ENCODE peak calls at places on chromosomes 5 and 9, in four cellular contexts. Q is fibroblast of mammary gland; J is left ventricle myocardium inferior; G is activated CD8-positive, alpha-beta T cell treated with anti-CD3 and anti-CD28 coated beads for 36 hours. H is an unnamed sample.

GRCh38 chr9:21993893-21994525 is at the start of gene CDKN2A:
- DNase-seq in Q (no peak), J (no peak), G (peak; percentile 59), H (peak; percentile 59)

GRCh38 chr5:66415208-66415607 is 181.0 kb upstream of the MAST4 start:
- DNase-seq in Q (peak; percentile 15), J (no peak), G (no peak), H (peak; percentile 77)

GRCh38 chr5:43121565-43122484 is 1.1 kb downstream of the ZNF131 start:
- DNase-seq in Q (peak; percentile 76), J (no peak), G (peak; percentile 25), H (peak; percentile 62)

GRCh38 chr9:84694248-84694647 is 24.7 kb downstream of the NTRK2 start:
- DNase-seq in Q (no peak), J (no peak), G (no peak), H (no peak)

GRCh38 chr9:5231212-5231611 is at the start of gene INSL4:
- DNase-seq in Q (peak; percentile 36), J (no peak), G (no peak), H (no peak)

GRCh38 chr5:60668715-60669304 is 31.2 kb downstream of the DEPDC1B start:
- DNase-seq in Q (peak; percentile 56), J (no peak), G (no peak), H (peak; percentile 68)

GRCh38 chr9:123033352-123033751 is at the start of gene GPR21:
- DNase-seq in Q (no peak), J (no peak), G (no peak), H (no peak)

GRCh38 chr5:142508027-142508426 is 177.9 kb downstream of the FGF1 start:
- DNase-seq in Q (no peak), J (no peak), G (no peak), H (no peak)

GRCh38 chr9:26725573-26725972 is 167.0 kb downstream of the CAAP1 start:
- DNase-seq in Q (peak; percentile 77), J (no peak), G (no peak), H (no peak)

GRCh38 chr9:19479874-19480273 is 71.1 kb downstream of the ACER2 start:
- DNase-seq in Q (no peak), J (no peak), G (no peak), H (no peak)

GRCh38 chr5:1542755-1543154 is 19.0 kb upstream of the LPCAT1 start:
- DNase-seq in Q (peak; percentile 79), J (no peak), G (no peak), H (peak; percentile 89)

GRCh38 chr9:38066907-38067610 is 2.0 kb downstream of the SHB start:
- DNase-seq in Q (no peak), J (peak; percentile 53), G (peak; percentile 28), H (peak; percentile 42)

GRCh38 chr5:59956130-59956773 is 62.7 kb upstream of the PDE4D start:
- DNase-seq in Q (no peak), J (no peak), G (no peak), H (no peak)

GRCh38 chr5:168301593-168302388 is 10.3 kb downstream of the WWC1 start:
- DNase-seq in Q (no peak), J (no peak), G (no peak), H (no peak)

GRCh38 chr9:135790356-135790755 is 88.4 kb downstream of the KCNT1 start:
- DNase-seq in Q (no peak), J (no peak), G (no peak), H (no peak)

GRCh38 chr5:126680215-126680817 is 79.6 kb downstream of the PHAX start:
- DNase-seq in Q (peak; percentile 57), J (no peak), G (no peak), H (peak; percentile 42)

GRCh38 chr9:1837453-1838084 is 177.6 kb upstream of the SMARCA2 start:
- DNase-seq in Q (peak; percentile 44), J (no peak), G (peak; percentile 34), H (peak; percentile 18)

GRCh38 chr9:123282343-123283047 is 14.1 kb upstream of the STRBP start:
- DNase-seq in Q (peak; percentile 4), J (peak; percentile 68), G (no peak), H (peak; percentile 20)

GRCh38 chr9:16883586-16883985 is 13.1 kb upstream of the BNC2 start:
- DNase-seq in Q (no peak), J (no peak), G (no peak), H (peak; percentile 42)

GRCh38 chr9:134766587-134766986 is 114.0 kb upstream of the FCN2 start:
- DNase-seq in Q (no peak), J (no peak), G (no peak), H (no peak)

GRCh38 chr9:121288874-121289553 is 21.1 kb downstream of the GSN start:
- DNase-seq in Q (no peak), J (peak; percentile 81), G (no peak), H (peak; percentile 92)

GRCh38 chr5:147504001-147504400 is 5.9 kb downstream of the DPYSL3 start:
- DNase-seq in Q (peak; percentile 96), J (peak; percentile 17), G (no peak), H (peak; percentile 88)

GRCh38 chr9:121700165-121700830 is 48.9 kb downstream of the DAB2IP start:
- DNase-seq in Q (peak; percentile 48), J (peak; percentile 72), G (peak; percentile 37), H (peak; percentile 48)

GRCh38 chr9:87157366-87158031 is 210.2 kb upstream of the GAS1 start:
- DNase-seq in Q (no peak), J (no peak), G (no peak), H (no peak)

GRCh38 chr5:154260224-154260859 is 69.8 kb downstream of the GALNT10 start:
- DNase-seq in Q (no peak), J (no peak), G (no peak), H (peak; percentile 38)

GRCh38 chr9:85038824-85039540 is 369.5 kb downstream of the NTRK2 start:
- DNase-seq in Q (no peak), J (no peak), G (no peak), H (no peak)

GRCh38 chr9:127131871-127132270 is 9.4 kb upstream of the ANGPTL2 start:
- DNase-seq in Q (peak; percentile 86), J (no peak), G (no peak), H (peak; percentile 65)

GRCh38 chr9:103999375-104000062 is 94.6 kb upstream of the SMC2 start:
- DNase-seq in Q (no peak), J (peak; percentile 10), G (no peak), H (no peak)

GRCh38 chr5:107813559-107813958 is 142.8 kb upstream of the EFNA5 start:
- DNase-seq in Q (no peak), J (no peak), G (no peak), H (no peak)

GRCh38 chr5:158390556-158390955 is 531.6 kb upstream of the CLINT1 start:
- DNase-seq in Q (peak; percentile 92), J (no peak), G (no peak), H (peak; percentile 90)

GRCh38 chr5:7686794-7687193 is 164.1 kb downstream of the CFAP90 start:
- DNase-seq in Q (no peak), J (no peak), G (no peak), H (no peak)

GRCh38 chr5:116145416-116145815 is 60.6 kb downstream of the COMMD10 start:
- DNase-seq in Q (no peak), J (no peak), G (peak; percentile 43), H (no peak)

GRCh38 chr5:5492087-5492933 is 69.8 kb downstream of the ICE1 start:
- DNase-seq in Q (peak; percentile 72), J (no peak), G (peak; percentile 53), H (peak; percentile 78)

DNA sequence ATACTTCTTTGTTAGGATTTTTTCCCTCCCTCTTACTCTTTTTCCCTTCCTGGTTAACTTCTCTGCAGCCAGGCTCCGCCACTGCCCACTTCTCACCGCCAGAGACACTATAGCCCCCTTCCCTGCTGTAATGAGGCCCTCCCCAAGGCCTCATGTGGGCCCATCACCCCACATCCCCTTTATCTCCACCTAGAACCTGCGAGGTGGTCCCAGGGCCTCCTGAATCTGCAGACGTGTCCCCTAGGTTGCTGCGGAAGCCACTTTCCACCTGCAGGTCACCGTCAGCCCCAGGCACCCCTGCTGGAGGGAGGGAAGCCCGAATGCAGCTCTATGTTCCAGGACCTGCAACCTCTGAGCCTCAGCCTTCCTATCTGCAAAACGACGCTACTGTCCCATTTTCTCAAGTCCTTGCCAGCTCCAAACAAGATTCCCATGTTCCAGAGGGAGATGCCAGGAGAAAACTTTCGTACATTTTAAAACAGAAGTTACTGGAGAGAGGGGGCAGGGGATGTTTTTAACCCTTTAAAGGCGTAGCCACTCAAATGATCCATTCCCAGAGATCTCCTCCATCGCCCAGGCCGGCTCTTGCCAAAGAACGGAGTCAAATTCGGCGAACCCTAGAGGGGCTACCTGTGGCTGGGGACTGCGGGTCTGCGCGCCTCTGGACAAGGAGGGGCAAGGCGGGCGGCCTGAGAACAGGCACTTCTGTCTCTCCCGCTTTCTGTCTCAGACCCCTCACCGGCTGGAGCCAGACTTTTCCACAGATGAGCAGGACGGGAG is 929 bp downstream of the SH3PXD2B start:
- DNase-seq in Q (peak; percentile 66), J (no peak), G (no peak), H (peak; percentile 79)
- TF ChIP-seq CTCF in Q (peak; percentile 56), J (peak; percentile 47), G (no peak), H (peak; percentile 72)

DNA sequence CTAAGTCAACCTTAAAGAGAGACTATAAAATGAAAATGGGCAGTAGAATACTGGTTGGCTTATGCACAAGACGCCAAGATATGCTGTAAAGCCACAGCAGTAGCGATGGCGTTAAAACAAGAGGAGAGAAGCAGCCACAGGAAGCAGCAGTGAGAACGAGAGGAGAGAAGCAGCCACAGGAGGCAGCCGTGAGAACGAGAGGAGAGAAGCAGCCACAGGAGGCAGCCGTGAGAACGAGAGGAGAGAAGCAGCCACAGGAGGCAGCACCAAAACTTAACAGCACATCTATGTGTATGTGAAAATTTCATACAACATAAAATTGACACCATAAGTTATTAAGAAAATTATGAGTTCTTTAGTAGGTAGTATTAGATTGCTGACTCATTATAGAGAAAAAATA is 2318.6 kb upstream of the ACO1 start:
- DNase-seq in Q (no peak), J (no peak), G (no peak), H (no peak)
- TF ChIP-seq CTCF in Q (no peak), J (no peak), G (no peak), H (no peak)

DNA sequence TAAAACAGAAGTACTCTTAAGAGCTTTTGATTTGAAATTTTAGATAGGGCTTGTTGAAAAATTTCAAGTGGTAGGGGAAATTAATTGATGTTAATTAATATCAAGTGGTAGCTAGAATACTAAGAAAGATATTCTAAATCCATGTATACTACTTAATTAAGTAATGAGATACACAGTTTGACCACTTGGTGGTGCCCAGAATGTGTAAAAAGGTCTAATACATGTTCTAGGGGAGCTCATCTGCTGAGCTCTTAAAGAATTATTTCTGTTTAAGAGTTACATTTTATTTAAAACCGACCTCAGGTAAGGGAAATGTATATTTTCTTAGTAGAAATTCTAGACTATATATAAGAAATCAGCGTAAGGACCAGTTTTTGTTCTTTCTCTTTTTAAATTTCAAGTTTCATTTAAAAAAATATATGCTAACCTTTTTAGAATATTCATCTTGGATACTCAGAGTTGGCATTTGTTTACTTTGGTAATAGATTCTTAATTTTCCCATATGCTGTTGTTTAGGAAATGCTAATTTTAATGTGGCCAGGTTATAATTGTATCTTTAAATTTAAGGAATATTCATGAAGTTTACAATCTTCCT is 61.5 kb downstream of the LNPEP start:
- DNase-seq in Q (peak; percentile 68), J (no peak), G (peak; percentile 49), H (peak; percentile 72)
- TF ChIP-seq CTCF in Q (peak; percentile 57), J (peak; percentile 60), G (peak; percentile 60), H (peak; percentile 49)

GRCh38 chr5:179986328-179986727 is 78.6 kb upstream of the TBC1D9B start:
- DNase-seq in Q (peak; percentile 29), J (no peak), G (no peak), H (peak; percentile 15)
- TF ChIP-seq CTCF in Q (no peak), J (peak; percentile 43), G (no peak), H (no peak)

GRCh38 chr5:141121563-141121962 is at the start of gene PCDHB4:
- DNase-seq in Q (peak; percentile 8), J (no peak), G (peak; percentile 26), H (peak; percentile 25)
- TF ChIP-seq CTCF in Q (peak; percentile 14), J (peak; percentile 42), G (peak; percentile 43), H (peak; percentile 7)

H was measured in cardiac fibroblast.